ENCODE peak calls at places on chromosomes 11 and 22, in seven cellular contexts. B is ovary; J is right lobe of liver; T is mesenchymal stem cell; R is effector memory CD4-positive, alpha-beta T cell; I is small intestine; D is CD4-positive, alpha-beta memory T cell. X is an unnamed sample. For H3K27me3 and H3K4me1, the result is how much of the 10 kb centered on the place peaks cover.

GRCh38 chr11:132639986-132640385 is 892.3 kb downstream of the OPCML start:
- DNase-seq in J (no peak), R (no peak), B (no peak), D (no peak), T (no peak), I (no peak), X (no peak)

GRCh38 chr11:77401486-77402217 is 72.2 kb downstream of the PAK1 start:
- DNase-seq in B (no peak), J (no peak), D (no peak), I (no peak), T (no peak), R (no peak), X (no peak)

GRCh38 chr11:79182794-79183193 is 258.0 kb downstream of the TENM4 start:
- DNase-seq in B (no peak), R (no peak), T (no peak), D (no peak), I (no peak), J (no peak), X (no peak)

GRCh38 chr11:558503-558902 is 2.0 kb downstream of the LMNTD2 start:
- DNase-seq in B (no peak), R (no peak), I (no peak), T (no peak), D (no peak), J (peak), X (no peak)

GRCh38 chr11:106463796-106464201 is 386.3 kb downstream of the AASDHPPT start:
- DNase-seq in I (no peak), D (no peak), R (no peak), T (peak), J (no peak), B (no peak), X (no peak)

GRCh38 chr11:47433157-47433556 is 6.9 kb upstream of the PSMC3 start:
- DNase-seq in T (no peak), B (no peak), I (peak), R (no peak), J (no peak), D (no peak), X (no peak)

GRCh38 chr11:9529333-9529648 is 44.2 kb upstream of the WEE1 start:
- DNase-seq in T (no peak), J (no peak), I (no peak), R (no peak), D (no peak), B (peak), X (no peak)

GRCh38 chr11:110415081-110415480 is 14.7 kb upstream of the FDX1 start:
- DNase-seq in R (no peak), J (no peak), B (no peak), D (no peak), T (no peak), I (no peak), X (no peak)

GRCh38 chr11:14422052-14422813 is 63.2 kb upstream of the RRAS2 start:
- DNase-seq in I (peak), D (no peak), B (peak), T (peak), R (no peak), J (peak), X (peak)

GRCh38 chr11:85590848-85591483 is 36.2 kb downstream of the DLG2 start:
- DNase-seq in B (no peak), D (no peak), I (peak), T (peak), R (no peak), J (no peak), X (no peak)

GRCh38 chr22:42549329-42550060 is 4.3 kb upstream of the SERHL2 start:
- DNase-seq in R (no peak), B (no peak), J (no peak), I (no peak), D (no peak), T (no peak), X (no peak)

GRCh38 chr11:108960498-108960897 is 295.6 kb downstream of the DDX10 start:
- DNase-seq in I (no peak), B (no peak), R (no peak), T (no peak), J (no peak), D (no peak), X (no peak)

GRCh38 chr11:61897387-61898246 is 6.3 kb upstream of the FADS3 start:
- DNase-seq in I (peak), T (peak), D (peak), J (peak), R (peak), B (peak), X (peak)

GRCh38 chr11:111540114-111540920 is at the start of gene LAYN:
- DNase-seq in T (peak), B (peak), J (peak), D (no peak), I (no peak), R (no peak), X (peak)

GRCh38 chr11:86574493-86575207 is 97.8 kb downstream of the ME3 start:
- DNase-seq in R (no peak), B (no peak), D (no peak), I (no peak), J (no peak), T (peak), X (no peak)

GRCh38 chr11:126561327-126561893 is 205.9 kb downstream of the ST3GAL4 start:
- DNase-seq in J (no peak), I (peak), B (no peak), T (peak), R (no peak), D (no peak), X (no peak)

GRCh38 chr22:46347646-46348045 is 12.1 kb downstream of the TRMU start:
- DNase-seq in D (no peak), B (no peak), R (no peak), I (no peak), T (no peak), J (no peak), X (no peak)

GRCh38 chr11:108664241-108664640 is 628 bp upstream of the DDX10 start:
- DNase-seq in R (no peak), I (no peak), B (peak), D (no peak), J (no peak), T (no peak), X (no peak)

GRCh38 chr22:31876156-31877035 is 67.9 kb upstream of the YWHAH start:
- DNase-seq in R (no peak), D (no peak), I (no peak), T (no peak), B (no peak), J (no peak), X (no peak)

GRCh38 chr22:44412136-44412731 is 85.8 kb downstream of the RTL6 start:
- DNase-seq in R (no peak), D (no peak), I (no peak), B (no peak), T (no peak), J (no peak), X (peak)

GRCh38 chr11:117905524-117905923 is 23.7 kb downstream of the TMPRSS13 start:
- DNase-seq in B (peak), R (no peak), T (no peak), I (no peak), D (no peak), J (no peak), X (no peak)

GRCh38 chr22:39915295-39915726 is 14.4 kb downstream of the GRAP2 start:
- DNase-seq in J (no peak), D (no peak), R (no peak), T (no peak), I (no peak), B (no peak), X (no peak)

GRCh38 chr22:41782316-41782715 is 18.2 kb upstream of the CCDC134 start:
- DNase-seq in J (no peak), R (no peak), B (no peak), I (no peak), D (no peak), T (no peak), X (no peak)

GRCh38 chr22:46150615-46151423 is 493 bp downstream of the PPARA start:
- DNase-seq in D (peak), B (peak), J (peak), R (peak), T (peak), I (peak), X (peak)

GRCh38 chr22:46528121-46528610 is 9.3 kb downstream of the CELSR1 start:
- DNase-seq in I (no peak), D (no peak), T (peak), R (no peak), J (no peak), B (no peak), X (no peak)

GRCh38 chr22:44665115-44665514 is 36.9 kb upstream of the PRR5 start:
- DNase-seq in T (peak), B (no peak), J (no peak), I (no peak), R (no peak), D (no peak), X (no peak)

GRCh38 chr11:30346068-30346688 is 23.3 kb downstream of the ARL14EP start:
- DNase-seq in J (no peak), I (peak), B (no peak), R (no peak), D (peak), T (peak), X (no peak)

GRCh38 chr22:26395926-26396325 is 33.1 kb upstream of the ASPHD2 start:
- DNase-seq in J (no peak), D (no peak), T (no peak), B (no peak), I (no peak), R (no peak), X (no peak)

GRCh38 chr11:128624269-128625170 is 37.2 kb upstream of the ETS1 start:
- DNase-seq in J (peak), B (no peak), R (peak), D (peak), I (peak), T (no peak), X (no peak)

GRCh38 chr22:46592390-46592872 is 27.8 kb upstream of the GRAMD4 start:
- DNase-seq in J (peak), T (no peak), B (no peak), D (no peak), R (no peak), I (no peak), X (no peak)

DNA sequence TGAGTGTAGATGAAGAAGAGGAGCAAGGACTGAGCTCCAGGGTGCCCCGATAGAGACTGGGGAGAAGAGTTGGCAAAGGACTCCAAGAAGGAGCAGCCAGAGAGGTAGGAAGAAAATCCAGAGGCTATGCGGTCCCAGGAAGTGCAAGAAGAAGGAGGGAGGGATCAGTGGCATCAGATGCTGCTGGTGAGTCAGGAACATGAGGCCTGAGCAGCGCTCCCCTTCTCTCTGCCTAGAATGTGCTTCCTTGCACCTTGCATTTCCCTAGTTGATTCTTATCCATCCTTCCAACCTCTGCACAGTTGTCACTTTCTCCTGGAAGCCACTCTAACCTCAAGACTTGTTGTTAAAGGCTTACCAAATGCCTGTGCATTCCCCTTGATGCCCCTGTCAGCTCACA is 21.3 kb downstream of the KCNC1 start:
- DNase-seq in T (no peak), I (no peak), B (no peak), J (no peak), R (no peak), D (no peak), X (no peak)
- H3K27me3 ChIP-seq in T (under half), I (under half), B (under half), J (under half), R (under half), D (under half), X (under half)

DNA sequence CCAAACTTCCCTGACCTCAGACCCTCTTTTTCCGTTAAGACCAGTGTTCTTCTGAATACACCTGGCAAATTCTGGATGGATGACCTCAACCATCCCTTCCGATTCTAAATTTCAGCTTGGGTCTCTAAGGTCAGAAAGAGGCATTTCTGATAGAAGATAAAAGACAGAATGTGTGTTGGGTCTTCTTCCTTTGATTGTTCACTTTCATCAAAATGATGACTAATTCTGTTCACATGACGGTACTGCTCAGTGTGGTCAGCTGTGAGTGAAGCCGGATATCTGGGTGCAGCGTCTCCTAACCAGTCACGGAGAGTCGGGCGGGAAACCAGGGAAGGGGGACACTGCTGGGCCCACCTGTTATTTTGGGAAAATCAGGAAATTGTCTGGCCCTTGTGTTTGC is 151.6 kb upstream of the NAV2 start:
- DNase-seq in J (no peak), I (no peak), B (no peak), T (no peak), D (no peak), R (no peak), X (no peak)
- H3K4me1 ChIP-seq in J (under half), I (under half), B (under half), T (under half), D (under half), R (under half), X (under half)

DNA sequence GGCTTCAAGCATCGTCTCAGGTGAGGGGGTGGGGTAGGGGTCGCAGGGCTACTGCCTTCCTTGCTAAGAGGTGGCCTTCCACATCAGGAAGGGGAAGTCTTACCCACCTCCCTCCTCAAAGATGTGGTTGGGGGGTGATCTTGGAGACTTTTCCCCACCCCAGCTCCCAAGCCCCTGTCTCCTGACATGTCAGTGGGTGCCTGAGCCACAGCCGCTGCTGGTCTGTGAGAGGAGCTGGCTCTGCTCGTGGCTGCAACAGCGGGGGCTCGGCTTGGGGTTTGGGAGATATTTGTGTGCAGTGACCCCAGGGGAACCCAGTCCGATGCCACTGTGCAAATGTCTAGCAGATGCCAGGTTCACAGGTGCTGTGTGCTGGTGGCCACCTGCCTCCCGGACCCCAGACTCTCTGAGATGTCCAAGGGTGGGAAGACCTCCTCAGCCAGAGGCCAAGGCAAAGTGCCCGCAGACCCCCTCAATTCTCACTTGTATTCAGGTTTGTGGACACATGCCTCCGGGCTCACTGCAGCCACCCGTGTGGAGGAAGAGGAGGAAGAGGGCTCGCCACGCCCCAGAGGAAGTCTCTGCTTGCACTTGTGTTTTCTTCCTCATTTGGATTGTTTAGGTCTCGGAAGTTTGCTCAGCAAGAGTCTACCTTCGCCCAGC is 1.9 kb downstream of the KCNQ1 start:
- DNase-seq in B (no peak), I (no peak), D (no peak), T (no peak), J (no peak), R (no peak), X (peak)
- H3K27me3 ChIP-seq in B (under half), I (under half), D (under half), T (half or more), J (under half), R (under half), X (under half)

GRCh38 chr11:34528072-34528471 is 14.5 kb upstream of the ELF5 start:
- DNase-seq in T (no peak), J (no peak), B (no peak), D (no peak), R (no peak), I (no peak), X (no peak)
- H3K4me1 ChIP-seq in T (under half), J (under half), B (under half), D (under half), R (under half), I (under half), X (under half)

GRCh38 chr22:35586771-35587170 is 30.4 kb downstream of the MB start:
- DNase-seq in B (no peak), D (no peak), T (no peak), I (no peak), J (no peak), R (no peak), X (no peak)
- H3K27me3 ChIP-seq in B (under half), D (under half), T (under half), I (under half), J (under half), R (under half), X (under half)

DNA sequence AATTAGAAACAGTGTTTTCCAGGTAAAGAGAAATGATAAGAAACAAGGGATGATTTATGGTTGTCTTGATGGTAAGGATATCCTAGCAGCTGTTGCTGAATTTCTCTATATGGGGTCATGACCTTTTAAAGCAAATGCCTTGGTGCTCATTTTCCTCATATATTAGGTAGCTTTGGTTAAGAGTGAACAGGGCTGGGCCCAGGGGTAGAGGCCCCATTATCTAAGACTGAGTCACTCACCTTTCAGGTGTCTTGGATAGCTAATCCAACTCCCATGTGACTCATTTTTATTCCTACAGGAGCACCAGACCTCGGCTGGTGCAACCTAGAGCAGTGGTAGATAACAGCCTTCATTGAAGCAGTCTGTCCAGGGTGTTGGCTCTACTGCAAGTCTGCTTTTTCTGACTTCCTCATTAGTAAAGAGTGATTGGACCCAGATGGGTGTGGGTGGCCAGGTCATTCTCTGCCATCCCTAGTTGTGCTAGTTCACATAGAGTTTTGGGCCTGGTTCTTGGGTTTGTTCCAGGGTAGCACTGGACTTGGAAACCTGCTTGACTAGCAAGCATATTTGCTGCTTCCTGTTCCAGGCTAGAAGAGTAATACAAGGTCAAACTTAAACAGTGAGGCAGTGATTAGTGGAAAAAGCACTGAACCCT is 37.4 kb downstream of the CTNND1 start:
- DNase-seq in I (peak), J (peak), D (no peak), T (peak), B (no peak), R (no peak), X (no peak)
- H3K4me1 ChIP-seq in I (under half), J (under half), D (under half), T (under half), B (under half), R (under half), X (under half)

GRCh38 chr11:17734986-17735822 is 623 bp downstream of the KCNC1 start:
- DNase-seq in D (no peak), B (peak), I (peak), J (peak), T (peak), R (no peak), X (peak)
- H3K27me3 ChIP-seq in D (under half), B (under half), I (under half), J (under half), T (half or more), R (under half), X (half or more)

GRCh38 chr22:49938565-49939136 is 20.2 kb downstream of the CRELD2 start:
- DNase-seq in T (no peak), J (peak), I (no peak), R (no peak), B (no peak), D (no peak), X (peak)
- H3K4me1 ChIP-seq in T (under half), J (under half), I (under half), R (under half), B (under half), D (under half), X (under half)

GRCh38 chr22:22740560-22741276 is 96.3 kb downstream of the GGTLC2 start:
- DNase-seq in D (no peak), R (no peak), I (no peak), T (no peak), J (no peak), B (no peak), X (no peak)

GRCh38 chr22:22742641-22743040 is 98.2 kb downstream of the GGTLC2 start:
- DNase-seq in D (no peak), T (no peak), R (no peak), I (no peak), B (no peak), J (no peak), X (no peak)

GRCh38 chr22:22738959-22739585 is 94.7 kb downstream of the GGTLC2 start:
- DNase-seq in R (no peak), D (no peak), T (no peak), J (no peak), I (no peak), B (no peak), X (no peak)

GRCh38 chr22:22743128-22743760 is 98.8 kb downstream of the GGTLC2 start:
- DNase-seq in R (no peak), T (no peak), J (no peak), D (no peak), I (no peak), B (no peak), X (no peak)

GRCh38 chr22:22741843-22742242 is 97.4 kb downstream of the GGTLC2 start:
- DNase-seq in D (no peak), R (no peak), B (no peak), T (no peak), I (no peak), J (no peak), X (no peak)
- H3K27me3 ChIP-seq in D (under half), R (under half), B (under half), T (under half), I (under half), J (under half), X (under half)

GRCh38 chr11:74636633-74637184 is 44.3 kb downstream of the POLD3 start:
- DNase-seq in T (peak), R (no peak), D (no peak), I (peak), J (no peak), B (no peak), X (no peak)
- H3K4me1 ChIP-seq in T (under half), R (under half), D (under half), I (under half), J (under half), B (under half), X (under half)